ENCODE peak calls at places on chromosomes 1 and 21, in eight cellular contexts. R is endodermal cell; Y is K562; M is hepatocyte; W is Panc1; S is mammary epithelial cell; G is CD8-positive, alpha-beta memory T cell; D is tibial nerve. C is an unnamed sample.

GRCh38 chr1:41653574-41653973 is 169.1 kb upstream of the EDN2 start:
- DNase-seq in R (peak; percentile 29), Y (no peak), M (no peak), W (no peak), S (no peak), G (no peak), D (no peak), C (no peak)

GRCh38 chr1:47442844-47443529 is 5.1 kb downstream of the FOXD2 start:
- DNase-seq in R (peak; percentile 40), Y (no peak), M (no peak), W (no peak), S (no peak), G (no peak), D (no peak), C (no peak)

GRCh38 chr21:33539612-33540011 is 2.3 kb downstream of the GART start:
- DNase-seq in R (no peak), Y (no peak), M (no peak), W (no peak), S (no peak), G (no peak), D (no peak), C (no peak)

GRCh38 chr1:39854738-39855137 is 28.6 kb downstream of the TRIT1 start:
- DNase-seq in R (no peak), Y (no peak), M (no peak), W (no peak), S (no peak), G (no peak), D (no peak), C (no peak)

GRCh38 chr21:36534656-36535055 is 54.7 kb upstream of the CLDN14 start:
- DNase-seq in R (no peak), Y (no peak), M (no peak), W (no peak), S (no peak), G (no peak), D (no peak), C (no peak)

GRCh38 chr1:50605186-50605875 is 182.1 kb upstream of the DMRTA2 start:
- DNase-seq in R (peak; percentile 57), Y (peak; percentile 36), M (peak; percentile 21), W (peak; percentile 41), S (peak; percentile 46), G (no peak), D (no peak), C (peak; percentile 51)

GRCh38 chr21:33994373-33994772 is 78.8 kb upstream of the ATP5PO start:
- DNase-seq in R (no peak), Y (no peak), M (no peak), W (no peak), S (no peak), G (no peak), D (no peak), C (no peak)

GRCh38 chr1:213452504-213452903 is 401.5 kb downstream of the RPS6KC1 start:
- DNase-seq in R (peak; percentile 63), Y (no peak), M (no peak), W (no peak), S (no peak), G (no peak), D (no peak), C (no peak)

GRCh38 chr1:28877132-28877781 is 37.1 kb upstream of the EPB41 start:
- DNase-seq in R (peak; percentile 92), Y (peak; percentile 81), M (peak; percentile 89), W (peak; percentile 74), S (peak; percentile 72), G (peak; percentile 71), D (peak; percentile 75), C (peak; percentile 81)

GRCh38 chr1:226798427-226799411 is 59.6 kb upstream of the ITPKB start:
- DNase-seq in R (no peak), Y (peak; percentile 40), M (no peak), W (no peak), S (no peak), G (peak; percentile 48), D (no peak), C (peak; percentile 52)

GRCh38 chr1:223520200-223520599 is 127.0 kb downstream of the CCDC185 start:
- DNase-seq in R (no peak), Y (no peak), M (no peak), W (no peak), S (no peak), G (no peak), D (no peak), C (no peak)

GRCh38 chr1:216739771-216740170 is 16.5 kb upstream of the ESRRG start:
- DNase-seq in R (no peak), Y (no peak), M (no peak), W (no peak), S (no peak), G (no peak), D (no peak), C (no peak)

GRCh38 chr1:160767417-160768294 is 28.3 kb upstream of the LY9 start:
- DNase-seq in R (no peak), Y (no peak), M (no peak), W (no peak), S (peak; percentile 87), G (no peak), D (no peak), C (no peak)

GRCh38 chr1:63946866-63947491 is 173.2 kb downstream of the ROR1 start:
- DNase-seq in R (no peak), Y (no peak), M (no peak), W (no peak), S (peak; percentile 29), G (no peak), D (no peak), C (no peak)

GRCh38 chr1:90400121-90400520 is 317.0 kb downstream of the BARHL2 start:
- DNase-seq in R (no peak), Y (no peak), M (no peak), W (no peak), S (peak; percentile 78), G (no peak), D (no peak), C (no peak)

GRCh38 chr1:65459397-65459768 is 38.9 kb downstream of the LEPR start:
- DNase-seq in R (peak; percentile 59), Y (no peak), M (peak; percentile 13), W (peak; percentile 17), S (peak; percentile 44), G (no peak), D (no peak), C (peak; percentile 21)

GRCh38 chr1:84772428-84772943 is 82.2 kb upstream of the SSX2IP start:
- DNase-seq in R (peak; percentile 94), Y (peak; percentile 81), M (peak; percentile 88), W (peak; percentile 82), S (peak; percentile 78), G (peak; percentile 64), D (peak; percentile 78), C (peak; percentile 77)

GRCh38 chr1:23763040-23763577 is 15.1 kb upstream of the PITHD1 start:
- DNase-seq in R (no peak), Y (no peak), M (no peak), W (no peak), S (no peak), G (no peak), D (no peak), C (no peak)

GRCh38 chr1:91651671-91652071 is 151.0 kb downstream of the CDC7 start:
- DNase-seq in R (peak; percentile 49), Y (no peak), M (peak; percentile 23), W (no peak), S (no peak), G (no peak), D (peak; percentile 83), C (no peak)

DNA sequence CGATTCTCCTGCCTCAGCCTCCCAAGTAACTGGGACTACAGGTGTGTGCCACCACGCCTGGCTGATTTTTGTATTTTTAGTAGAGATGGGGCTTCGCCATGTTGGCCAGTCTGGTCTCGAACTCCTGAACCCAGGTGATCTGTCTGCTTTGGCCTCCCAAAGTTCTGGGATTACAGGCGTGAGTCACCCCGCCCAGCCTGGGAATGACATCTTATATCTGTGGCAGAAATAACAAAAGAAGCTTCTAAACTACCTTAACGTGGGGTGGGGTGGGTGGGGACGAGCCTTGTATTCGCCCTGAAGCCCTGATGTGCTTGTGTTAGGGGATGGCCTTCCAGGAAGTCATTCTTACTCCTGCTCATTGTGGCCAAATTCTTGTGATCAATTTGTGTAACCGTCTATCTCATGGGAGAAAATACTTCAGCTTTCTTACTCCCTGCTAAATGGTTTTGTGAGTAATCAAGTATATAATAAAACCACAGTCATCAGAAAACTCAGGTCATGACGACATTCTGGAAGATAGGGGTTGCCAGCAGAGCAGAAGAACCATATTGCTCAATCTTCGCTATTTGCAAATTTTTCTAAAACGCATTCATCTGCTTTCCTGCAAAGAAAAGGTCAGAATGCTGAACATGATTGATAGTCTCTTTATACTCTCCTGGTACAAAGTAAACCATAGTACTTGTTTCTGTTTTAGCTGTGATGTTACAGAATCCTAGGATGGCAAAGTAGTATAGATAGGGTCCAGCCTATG is 63.2 kb downstream of the DIRAS3 start:
- DNase-seq in R (no peak), Y (no peak), M (peak; percentile 13), W (no peak), S (peak; percentile 87), G (no peak), D (no peak), C (no peak)
- H3K4me1 ChIP-seq in R (no peaks in the 10 kb centered on the region), Y (no peaks in the 10 kb centered on the region), M (peaks cover 5% of the 10 kb centered on the region), W (no peaks in the 10 kb centered on the region), S (no peaks in the 10 kb centered on the region), G (no peaks in the 10 kb centered on the region), D (no peaks in the 10 kb centered on the region), C (no peaks in the 10 kb centered on the region)

GRCh38 chr1:15418811-15419515 is 9.3 kb downstream of the EFHD2 start:
- DNase-seq in R (no peak), Y (no peak), M (no peak), W (no peak), S (no peak), G (no peak), D (no peak), C (peak; percentile 88)
- H3K4me1 ChIP-seq in R (peaks cover 2% of the 10 kb centered on the region), Y (peaks cover 57% of the 10 kb centered on the region), M (peaks cover 12% of the 10 kb centered on the region), W (peaks cover 54% of the 10 kb centered on the region), S (peaks cover 37% of the 10 kb centered on the region), G (peaks cover 28% of the 10 kb centered on the region), D (peaks cover 54% of the 10 kb centered on the region), C (peaks cover 20% of the 10 kb centered on the region)

GRCh38 chr1:204077979-204078696 is 5.2 kb downstream of the SOX13 start:
- DNase-seq in R (peak; percentile 90), Y (no peak), M (peak; percentile 47), W (no peak), S (peak; percentile 33), G (no peak), D (no peak), C (no peak)
- H3K4me1 ChIP-seq in R (peaks cover 37% of the 10 kb centered on the region), Y (peaks cover 24% of the 10 kb centered on the region), M (peaks cover 59% of the 10 kb centered on the region), W (peaks cover 65% of the 10 kb centered on the region), S (peaks cover 30% of the 10 kb centered on the region), G (peaks cover 12% of the 10 kb centered on the region), D (peaks cover 79% of the 10 kb centered on the region), C (peaks cover 4% of the 10 kb centered on the region)

GRCh38 chr21:39634507-39634906 is 21.8 kb downstream of the B3GALT5 start:
- DNase-seq in R (no peak), Y (no peak), M (no peak), W (no peak), S (no peak), G (no peak), D (no peak), C (no peak)

GRCh38 chr21:39640754-39641153 is 28.0 kb downstream of the B3GALT5 start:
- DNase-seq in R (no peak), Y (no peak), M (no peak), W (no peak), S (no peak), G (no peak), D (no peak), C (no peak)

GRCh38 chr21:39633770-39634181 is 21.0 kb downstream of the B3GALT5 start:
- DNase-seq in R (no peak), Y (no peak), M (peak; percentile 61), W (no peak), S (peak; percentile 78), G (no peak), D (no peak), C (peak; percentile 39)

GRCh38 chr21:39637971-39638628 is 25.4 kb downstream of the B3GALT5 start:
- DNase-seq in R (no peak), Y (no peak), M (no peak), W (no peak), S (no peak), G (no peak), D (no peak), C (no peak)

GRCh38 chr21:39637197-39637970 is 24.6 kb downstream of the B3GALT5 start:
- DNase-seq in R (peak; percentile 90), Y (no peak), M (no peak), W (no peak), S (no peak), G (no peak), D (no peak), C (peak; percentile 96)
- H3K4me1 ChIP-seq in R (peaks cover 25% of the 10 kb centered on the region), Y (no peaks in the 10 kb centered on the region), M (peaks cover 25% of the 10 kb centered on the region), W (no peaks in the 10 kb centered on the region), S (no peaks in the 10 kb centered on the region), G (no peaks in the 10 kb centered on the region), D (no peaks in the 10 kb centered on the region), C (peaks cover 4% of the 10 kb centered on the region)

C was measured in small intestine.